ENCODE peak calls at places on chromosomes 4 and X, in five cellular contexts. One of them, this sample, is unnamed.

GRCh38 chr4:47274931-47275330 is 188.6 kb downstream of the COMMD8 start:
- DNase-seq in astrocyte of the spinal cord: no peak
- DNase-seq in AG20443: no peak
- DNase-seq in T-helper 1 cell: no peak
- DNase-seq in NCI-H748 treated with DMSO at 0.1 percent for 48 hours: no peak
- DNase-seq in this sample: no peak

GRCh38 chr4:48645225-48645794 is 134.8 kb downstream of the FRYL start:
- DNase-seq in NCI-H748 treated with DMSO at 0.1 percent for 48 hours: no peak
- DNase-seq in T-helper 1 cell: no peak
- DNase-seq in astrocyte of the spinal cord: no peak
- DNase-seq in AG20443: no peak
- DNase-seq in this sample: peak; percentile 13

GRCh38 chrX:78105944-78106650 is 2.0 kb downstream of the PGK1 start:
- DNase-seq in AG20443: no peak
- DNase-seq in astrocyte of the spinal cord: no peak
- DNase-seq in T-helper 1 cell: no peak
- DNase-seq in NCI-H748 treated with DMSO at 0.1 percent for 48 hours: no peak
- DNase-seq in this sample: no peak

GRCh38 chrX:113929004-113929403 is 654.9 kb upstream of the HTR2C start:
- DNase-seq in T-helper 1 cell: no peak
- DNase-seq in NCI-H748 treated with DMSO at 0.1 percent for 48 hours: no peak
- DNase-seq in AG20443: peak; percentile 7
- DNase-seq in astrocyte of the spinal cord: peak; percentile 19
- DNase-seq in this sample: peak; percentile 1

GRCh38 chr4:108018038-108018883 is 28.6 kb downstream of the HADH start:
- DNase-seq in T-helper 1 cell: peak; percentile 72
- DNase-seq in NCI-H748 treated with DMSO at 0.1 percent for 48 hours: peak; percentile 22
- DNase-seq in astrocyte of the spinal cord: peak; percentile 79
- DNase-seq in AG20443: peak; percentile 84
- DNase-seq in this sample: peak; percentile 83

GRCh38 chr4:177047070-177047850 is 254.5 kb upstream of the VEGFC start:
- DNase-seq in NCI-H748 treated with DMSO at 0.1 percent for 48 hours: peak; percentile 37
- DNase-seq in T-helper 1 cell: no peak
- DNase-seq in AG20443: peak; percentile 71
- DNase-seq in astrocyte of the spinal cord: peak; percentile 85
- DNase-seq in this sample: peak; percentile 73

GRCh38 chr4:169615467-169616106 is 3.2 kb upstream of the NEK1 start:
- DNase-seq in T-helper 1 cell: no peak
- DNase-seq in NCI-H748 treated with DMSO at 0.1 percent for 48 hours: no peak
- DNase-seq in AG20443: no peak
- DNase-seq in astrocyte of the spinal cord: peak; percentile 31
- DNase-seq in this sample: no peak

GRCh38 chr4:130238121-130238520 is 1142.2 kb downstream of the C4orf33 start:
- DNase-seq in AG20443: no peak
- DNase-seq in NCI-H748 treated with DMSO at 0.1 percent for 48 hours: no peak
- DNase-seq in astrocyte of the spinal cord: peak; percentile 43
- DNase-seq in T-helper 1 cell: no peak
- DNase-seq in this sample: no peak

GRCh38 chr4:138115053-138115452 is 127.1 kb downstream of the SLC7A11 start:
- DNase-seq in NCI-H748 treated with DMSO at 0.1 percent for 48 hours: no peak
- DNase-seq in astrocyte of the spinal cord: no peak
- DNase-seq in AG20443: no peak
- DNase-seq in T-helper 1 cell: no peak
- DNase-seq in this sample: no peak

GRCh38 chr4:3640587-3640962 is 108.4 kb upstream of the LRPAP1 start:
- DNase-seq in astrocyte of the spinal cord: no peak
- DNase-seq in T-helper 1 cell: no peak
- DNase-seq in NCI-H748 treated with DMSO at 0.1 percent for 48 hours: no peak
- DNase-seq in AG20443: no peak
- DNase-seq in this sample: peak; percentile 39

GRCh38 chr4:185717018-185717726 is 94.8 kb downstream of the SORBS2 start:
- DNase-seq in NCI-H748 treated with DMSO at 0.1 percent for 48 hours: peak; percentile 8
- DNase-seq in T-helper 1 cell: no peak
- DNase-seq in astrocyte of the spinal cord: no peak
- DNase-seq in AG20443: no peak
- DNase-seq in this sample: no peak

GRCh38 chrX:112341598-112341997 is 259.0 kb upstream of the TRPC5 start:
- DNase-seq in NCI-H748 treated with DMSO at 0.1 percent for 48 hours: no peak
- DNase-seq in AG20443: peak; percentile 10
- DNase-seq in astrocyte of the spinal cord: peak; percentile 42
- DNase-seq in T-helper 1 cell: no peak
- DNase-seq in this sample: peak; percentile 11

GRCh38 chr4:112060212-112060611 is 85.0 kb upstream of the FAM241A start:
- DNase-seq in T-helper 1 cell: no peak
- DNase-seq in AG20443: peak; percentile 24
- DNase-seq in NCI-H748 treated with DMSO at 0.1 percent for 48 hours: no peak
- DNase-seq in astrocyte of the spinal cord: peak; percentile 10
- DNase-seq in this sample: peak; percentile 46

This sample was measured in GM03348.